ENCODE peak calls at places on chromosomes 12 and 14, in seven cellular contexts. C, I, H, D, M, L and T are unnamed samples.

GRCh38 chr14:72921396-72921795 is 4.9 kb upstream of the DCAF4 start:
- DNase-seq in C (no peak), I (no peak), H (no peak), D (no peak), M (no peak), L (no peak), T (peak)

GRCh38 chr12:57370084-57370483 is 60.8 kb downstream of the R3HDM2 start:
- DNase-seq in C (no peak), I (no peak), H (peak), D (no peak), M (no peak), L (no peak), T (no peak)

GRCh38 chr14:102500190-102500661 is 9.3 kb downstream of the ANKRD9 start:
- DNase-seq in C (no peak), I (no peak), H (no peak), D (no peak), M (no peak), L (no peak), T (no peak)

GRCh38 chr12:121227294-121227693 is 17.4 kb downstream of the P2RX4 start:
- DNase-seq in C (no peak), I (no peak), H (no peak), D (no peak), M (no peak), L (no peak), T (no peak)

GRCh38 chr12:3726455-3726854 is 26.5 kb downstream of the CRACR2A start:
- DNase-seq in C (no peak), I (no peak), H (no peak), D (no peak), M (no peak), L (no peak), T (no peak)

GRCh38 chr12:56154818-56155217 is 2.4 kb downstream of the MYL6B start:
- DNase-seq in C (no peak), I (no peak), H (no peak), D (no peak), M (no peak), L (no peak), T (no peak)

GRCh38 chr14:50875359-50876090 is 3.7 kb downstream of the ABHD12B start:
- DNase-seq in C (peak), I (no peak), H (no peak), D (no peak), M (peak), L (no peak), T (no peak)

GRCh38 chr14:75011356-75012097 is 8.8 kb downstream of the EIF2B2 start:
- DNase-seq in C (no peak), I (no peak), H (peak), D (no peak), M (peak), L (no peak), T (peak)

GRCh38 chr12:89157413-89157812 is 194.9 kb downstream of the DUSP6 start:
- DNase-seq in C (no peak), I (no peak), H (no peak), D (no peak), M (no peak), L (no peak), T (no peak)

GRCh38 chr14:75615200-75615599 is 36.8 kb downstream of the FLVCR2 start:
- DNase-seq in C (no peak), I (no peak), H (no peak), D (no peak), M (no peak), L (no peak), T (no peak)

GRCh38 chr12:32944195-32944594 is 47.6 kb upstream of the PKP2 start:
- DNase-seq in C (no peak), I (no peak), H (no peak), D (no peak), M (no peak), L (no peak), T (no peak)

GRCh38 chr12:57175428-57176138 is 28.2 kb upstream of the LRP1-AS start:
- DNase-seq in C (peak), I (peak), H (peak), D (peak), M (peak), L (peak), T (peak)

GRCh38 chr12:42705863-42706262 is 116.3 kb upstream of the PRICKLE1 start:
- DNase-seq in C (no peak), I (peak), H (no peak), D (peak), M (no peak), L (no peak), T (peak)

GRCh38 chr14:67680121-67680602 is 5.7 kb upstream of the VTI1B start:
- DNase-seq in C (no peak), I (no peak), H (no peak), D (no peak), M (peak), L (no peak), T (peak)

GRCh38 chr12:51519755-51520154 is 71.3 kb upstream of the SCN8A start:
- DNase-seq in C (no peak), I (no peak), H (no peak), D (no peak), M (no peak), L (no peak), T (no peak)

GRCh38 chr12:78916845-78917480 is 52.4 kb downstream of the SYT1 start:
- DNase-seq in C (no peak), I (no peak), H (peak), D (no peak), M (no peak), L (no peak), T (peak)

GRCh38 chr14:100504372-100505078 is 82.7 kb downstream of the BEGAIN start:
- DNase-seq in C (no peak), I (no peak), H (no peak), D (no peak), M (no peak), L (no peak), T (no peak)

GRCh38 chr12:40202095-40203059 is 22.4 kb upstream of the LRRK2 start:
- DNase-seq in C (no peak), I (no peak), H (no peak), D (no peak), M (no peak), L (no peak), T (no peak)

GRCh38 chr12:54021432-54022013 is 6.7 kb upstream of the HOXC6 start:
- DNase-seq in C (no peak), I (no peak), H (no peak), D (no peak), M (no peak), L (no peak), T (peak)

GRCh38 chr12:85779768-85780167 is 56.4 kb downstream of the RASSF9 start:
- DNase-seq in C (no peak), I (no peak), H (no peak), D (no peak), M (no peak), L (no peak), T (no peak)

GRCh38 chr14:95696741-95697140 is 10.5 kb downstream of the TCL1B start:
- DNase-seq in C (no peak), I (no peak), H (peak), D (no peak), M (no peak), L (no peak), T (no peak)

GRCh38 chr12:67002711-67003110 is 266.4 kb upstream of the CAND1 start:
- DNase-seq in C (no peak), I (no peak), H (no peak), D (no peak), M (no peak), L (no peak), T (no peak)

GRCh38 chr12:92398565-92399309 is 253.1 kb upstream of the BTG1 start:
- DNase-seq in C (no peak), I (no peak), H (no peak), D (no peak), M (no peak), L (no peak), T (no peak)

GRCh38 chr12:42886160-42886559 is 296.6 kb upstream of the PRICKLE1 start:
- DNase-seq in C (no peak), I (no peak), H (no peak), D (no peak), M (no peak), L (no peak), T (no peak)

GRCh38 chr12:53991077-53991460 is 6.1 kb downstream of the HOXC10 start:
- DNase-seq in C (no peak), I (no peak), H (no peak), D (no peak), M (no peak), L (no peak), T (no peak)

GRCh38 chr12:97404549-97404948 is 58.1 kb upstream of the RMST start:
- DNase-seq in C (no peak), I (no peak), H (no peak), D (peak), M (peak), L (peak), T (peak)

GRCh38 chr12:57771873-57772428 is at the start of gene METTL1:
- DNase-seq in C (peak), I (peak), H (no peak), D (peak), M (peak), L (peak), T (peak)

GRCh38 chr14:68283378-68284123 is 464.0 kb downstream of the RAD51B start:
- DNase-seq in C (peak), I (no peak), H (no peak), D (no peak), M (peak), L (no peak), T (no peak)

GRCh38 chr12:6606331-6607131 is 648 bp downstream of the CHD4 start:
- DNase-seq in C (peak), I (no peak), H (peak), D (no peak), M (peak), L (peak), T (peak)

GRCh38 chr12:2862876-2863275 is 6.0 kb upstream of the TEX52 start:
- DNase-seq in C (no peak), I (no peak), H (no peak), D (no peak), M (no peak), L (no peak), T (no peak)

GRCh38 chr14:95153866-95154265 is 3.5 kb downstream of the DICER1 start:
- DNase-seq in C (no peak), I (no peak), H (no peak), D (no peak), M (no peak), L (no peak), T (no peak)

GRCh38 chr12:121001841-121002483 is 14.3 kb downstream of the C12orf43 start:
- DNase-seq in C (no peak), I (no peak), H (no peak), D (no peak), M (no peak), L (no peak), T (no peak)